ENCODE peak calls at places on chromosomes 2 and 18, in five cellular contexts. U is breast epithelium, V is thyroid gland, A is lower lobe of right lung, W is colonic mucosa. I is an unnamed sample.

GRCh38 chr2:168211664-168212163 is 35.7 kb downstream of the STK39 start:
- DNase-seq in A (no peak), V (no peak), U (no peak), W (no peak), I (no peak)

GRCh38 chr2:112644933-112645395 is 775 bp upstream of the SLC20A1 start:
- DNase-seq in U (no peak), A (no peak), W (no peak), V (no peak), I (no peak)

GRCh38 chr2:101251844-101252407 is 760 bp upstream of the CNOT11 start:
- DNase-seq in V (peak; percentile 35), W (peak; percentile 69), A (no peak), U (no peak), I (no peak)

GRCh38 chr2:179936654-179937053 is 70.4 kb downstream of the CWC22 start:
- DNase-seq in U (no peak), W (peak; percentile 45), A (no peak), V (peak; percentile 2), I (no peak)

GRCh38 chr2:215613265-215613664 is 177.4 kb upstream of the FN1 start:
- DNase-seq in U (no peak), A (no peak), W (no peak), V (no peak), I (no peak)

GRCh38 chr2:164818149-164819136 is 23.2 kb downstream of the COBLL1 start:
- DNase-seq in U (no peak), A (no peak), W (no peak), V (no peak), I (no peak)

GRCh38 chr2:172623249-172623965 is 67.5 kb downstream of the PDK1 start:
- DNase-seq in V (no peak), U (no peak), W (no peak), A (no peak), I (no peak)

GRCh38 chr18:76252880-76253279 is 242.2 kb downstream of the ZNF516 start:
- DNase-seq in W (no peak), A (no peak), V (no peak), U (no peak), I (no peak)

GRCh38 chr2:69104281-69104680 is 91.3 kb downstream of the ANTXR1 start:
- DNase-seq in W (no peak), A (no peak), U (no peak), V (no peak), I (no peak)

GRCh38 chr2:148876589-148877402 is 1.8 kb downstream of the KIF5C start:
- DNase-seq in A (peak; percentile 46), U (no peak), W (peak; percentile 22), V (peak; percentile 40), I (peak; percentile 58)

GRCh38 chr2:105857076-105857740 is 112.5 kb downstream of the NCK2 start:
- DNase-seq in U (no peak), W (no peak), A (no peak), V (no peak), I (no peak)

GRCh38 chr2:226030369-226031077 is 631.0 kb downstream of the NYAP2 start:
- DNase-seq in W (no peak), U (no peak), A (peak; percentile 42), V (peak; percentile 35), I (no peak)

GRCh38 chr2:226426292-226426736 is 373.3 kb downstream of the IRS1 start:
- DNase-seq in W (no peak), V (no peak), U (no peak), A (no peak), I (no peak)

GRCh38 chr2:184835081-184835728 is 236.9 kb downstream of the ZNF804A start:
- DNase-seq in A (no peak), U (no peak), V (no peak), W (no peak), I (no peak)

GRCh38 chr2:18799397-18799796 is 210.0 kb upstream of the NT5C1B start:
- DNase-seq in V (no peak), A (no peak), U (no peak), W (no peak), I (no peak)

GRCh38 chr2:152157253-152157652 is 18.3 kb downstream of the STAM2 start:
- DNase-seq in V (no peak), W (no peak), U (no peak), A (no peak), I (no peak)

GRCh38 chr2:127526142-127526939 is at the start of gene IWS1:
- DNase-seq in W (peak; percentile 95), A (peak; percentile 97), U (peak; percentile 96), V (peak; percentile 97), I (peak; percentile 90)

GRCh38 chr2:143435112-143435511 is 305.9 kb downstream of the ARHGAP15 start:
- DNase-seq in W (no peak), V (no peak), A (no peak), U (no peak), I (no peak)

GRCh38 chr2:113858764-113859163 is 31.1 kb upstream of the ACTR3 start:
- DNase-seq in W (no peak), V (no peak), A (no peak), U (no peak), I (no peak)

GRCh38 chr2:189548686-189549439 is 31.7 kb downstream of the SLC40A1 start:
- DNase-seq in A (no peak), V (no peak), U (no peak), W (no peak), I (no peak)

GRCh38 chr2:74816540-74817331 is 17.2 kb upstream of the HK2 start:
- DNase-seq in V (peak; percentile 40), A (no peak), W (no peak), U (no peak), I (no peak)

GRCh38 chr2:11123001-11123809 is 32.1 kb upstream of the SLC66A3 start:
- DNase-seq in W (no peak), V (no peak), U (no peak), A (no peak), I (no peak)

GRCh38 chr2:61426267-61426897 is 44.5 kb downstream of the USP34 start:
- DNase-seq in U (no peak), W (peak; percentile 71), V (peak; percentile 51), A (peak; percentile 67), I (no peak)

GRCh38 chr2:128301501-128301966 is 17.1 kb downstream of the HS6ST1 start:
- DNase-seq in W (no peak), A (no peak), V (no peak), U (no peak), I (peak; percentile 32)

GRCh38 chr2:45651415-45652089 is at the start of gene PRKCE:
- DNase-seq in A (peak; percentile 77), V (peak; percentile 66), W (peak; percentile 75), U (peak; percentile 59), I (no peak)

GRCh38 chr2:24049485-24050021 is at the start of gene FKBP1B:
- DNase-seq in A (peak; percentile 71), W (peak; percentile 83), V (peak; percentile 59), U (no peak), I (no peak)

GRCh38 chr2:101328474-101329007 is 20.0 kb upstream of the RNF149 start:
- DNase-seq in W (peak; percentile 66), A (no peak), U (no peak), V (no peak), I (no peak)

GRCh38 chr18:8121942-8122480 is 487.2 kb upstream of the RAB12 start:
- DNase-seq in W (no peak), U (no peak), V (no peak), A (no peak), I (no peak)

GRCh38 chr2:15906778-15907177 is 33.6 kb upstream of the MYCN start:
- DNase-seq in U (no peak), V (no peak), A (no peak), W (no peak), I (no peak)

GRCh38 chr2:121297217-121297830 is 12.3 kb upstream of the TFCP2L1 start:
- DNase-seq in U (no peak), V (peak; percentile 55), W (peak; percentile 57), A (no peak), I (no peak)

GRCh38 chr2:152050915-152051314 is 47.9 kb downstream of the CACNB4 start:
- DNase-seq in U (no peak), W (no peak), A (no peak), V (no peak), I (no peak)

GRCh38 chr2:150133623-150134022 is 353.8 kb downstream of the RND3 start:
- DNase-seq in V (no peak), W (no peak), A (no peak), U (no peak), I (no peak)
- H3K27ac ChIP-seq in V (no peak overlapping the region), W (no peak overlapping the region), A (no peak overlapping the region), U (no peak overlapping the region), I (no peak overlapping the region)

DNA sequence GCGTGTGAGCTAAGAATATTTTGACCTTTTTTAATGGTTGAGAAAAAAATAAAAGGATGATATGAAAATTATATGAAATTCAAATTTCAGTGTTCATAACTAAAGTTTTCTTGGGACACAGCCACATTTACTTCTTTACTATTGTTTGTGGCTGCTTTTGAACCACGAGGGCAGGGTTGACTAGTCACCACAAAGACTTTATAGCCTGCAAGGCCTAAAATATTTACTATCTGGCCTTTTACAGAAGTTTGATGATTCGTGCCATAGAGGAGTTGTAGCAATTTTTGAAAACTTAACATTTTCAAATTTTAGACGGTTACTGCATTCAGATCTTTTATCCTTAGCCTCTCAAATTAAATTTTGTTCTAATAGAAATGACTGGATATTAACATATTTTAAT is 69.9 kb downstream of the LIMS1 start:
- DNase-seq in W (no peak), U (no peak), V (no peak), A (no peak), I (no peak)
- H3K27ac ChIP-seq in W (no peak overlapping the region), U (no peak overlapping the region), V (no peak overlapping the region), A (no peak overlapping the region), I (no peak overlapping the region)

GRCh38 chr18:47253101-47253654 is 1.7 kb upstream of the SKOR2 start:
- DNase-seq in A (no peak), W (no peak), U (no peak), V (no peak), I (no peak)
- H3K27ac ChIP-seq in A (no peak overlapping the region), W (no peak overlapping the region), U (no peak overlapping the region), V (no peak overlapping the region), I (no peak overlapping the region)

GRCh38 chr18:23135679-23136325 is 517 bp downstream of the CABLES1 start:
- DNase-seq in U (peak; percentile 44), V (peak; percentile 55), A (peak; percentile 61), W (peak; percentile 28), I (no peak)

GRCh38 chr18:23134780-23135678 is at the start of gene CABLES1:
- DNase-seq in W (peak; percentile 68), A (peak; percentile 85), U (peak; percentile 57), V (peak; percentile 82), I (peak; percentile 7)

GRCh38 chr18:23137788-23138216 is 2.5 kb downstream of the CABLES1 start:
- DNase-seq in U (no peak), W (no peak), V (peak; percentile 51), A (no peak), I (no peak)

GRCh38 chr18:23137093-23137640 is 1.9 kb downstream of the CABLES1 start:
- DNase-seq in A (no peak), U (no peak), W (no peak), V (peak; percentile 62), I (no peak)

DNA sequence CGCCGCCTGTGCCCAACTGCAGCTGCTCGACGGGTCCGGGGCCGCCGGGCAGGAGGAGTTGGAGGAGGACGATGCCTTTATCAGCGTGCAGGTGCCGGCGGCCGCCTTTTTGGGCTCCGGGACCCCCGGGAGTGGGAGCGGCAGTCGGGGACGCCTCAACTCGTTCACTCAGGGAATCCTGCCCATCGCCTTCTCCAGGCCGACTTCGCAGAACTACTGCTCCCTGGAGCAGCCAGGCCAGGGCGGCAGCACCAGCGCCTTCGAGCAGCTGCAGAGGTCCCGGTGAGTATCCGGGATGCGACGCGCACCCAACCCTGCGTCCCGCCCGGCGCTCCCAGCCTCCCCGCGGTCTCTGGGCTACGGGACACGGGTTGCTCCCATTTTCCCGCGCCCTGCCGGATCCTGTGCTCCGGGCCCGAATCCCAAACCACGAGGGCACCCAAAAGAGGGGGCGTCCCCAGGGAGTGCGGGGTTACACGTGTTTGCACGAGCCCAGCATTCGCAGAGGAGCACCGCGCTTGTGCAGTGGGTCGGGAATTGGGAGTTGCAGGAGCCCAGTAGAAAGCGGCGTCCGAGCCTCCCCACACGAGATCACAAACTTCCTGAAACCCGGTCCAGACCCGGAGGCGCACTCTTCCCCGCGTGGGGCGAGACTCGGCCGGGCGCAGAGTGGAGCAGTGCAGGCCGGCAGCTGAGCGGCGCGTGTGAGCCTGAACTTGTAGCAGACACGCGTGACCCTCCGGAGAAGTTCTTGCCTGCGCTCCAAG is 1.2 kb downstream of the CABLES1 start:
- DNase-seq in U (peak; percentile 65), A (peak; percentile 71), V (peak; percentile 70), W (peak; percentile 42), I (no peak)
- H3K27ac ChIP-seq in U (peak overlapping the region; percentile 90), A (peak overlapping the region; percentile 77), V (peak overlapping the region; percentile 91), W (no peak overlapping the region), I (peak overlapping the region; percentile 83)

I was measured in caudate nucleus.